ENCODE peak calls at places on chromosome 6, in four cellular contexts. O is ELR, A is NCI-H1048, J is hepatocyte. V is an unnamed sample.

GRCh38 chr6:35449287-35449881 is 2.8 kb upstream of the FANCE start:
- DNase-seq in O (peak), A (peak), J (peak), V (peak)

GRCh38 chr6:25169551-25170335 is 109.4 kb upstream of the CARMIL1 start:
- DNase-seq in O (no peak), A (no peak), J (no peak), V (peak)

GRCh38 chr6:42279144-42279781 is 61.6 kb upstream of the MRPS10 start:
- DNase-seq in O (peak), A (no peak), J (peak), V (peak)

GRCh38 chr6:26554669-26555504 is 16.7 kb downstream of the HMGN4 start:
- DNase-seq in O (peak), A (no peak), J (peak), V (peak)

GRCh38 chr6:99821164-99821563 is 172.9 kb downstream of the MCHR2 start:
- DNase-seq in O (no peak), A (no peak), J (no peak), V (no peak)

GRCh38 chr6:158625881-158626305 is 18.6 kb downstream of the DYNLT1 start:
- DNase-seq in O (no peak), A (no peak), J (no peak), V (no peak)

GRCh38 chr6:11785449-11785951 is 6.9 kb upstream of the ADTRP start:
- DNase-seq in O (no peak), A (no peak), J (no peak), V (no peak)

GRCh38 chr6:39961178-39961577 is 26.9 kb upstream of the MOCS1 start:
- DNase-seq in O (peak), A (no peak), J (no peak), V (peak)

GRCh38 chr6:24796616-24797290 is 2.0 kb downstream of the ARMH2 start:
- DNase-seq in O (no peak), A (no peak), J (no peak), V (no peak)

GRCh38 chr6:44092312-44092884 is 34.9 kb downstream of the MRPL14 start:
- DNase-seq in O (no peak), A (no peak), J (no peak), V (no peak)

GRCh38 chr6:126650931-126651330 is 311.0 kb downstream of the CENPW start:
- DNase-seq in O (no peak), A (no peak), J (no peak), V (peak)

GRCh38 chr6:111925296-111925695 is 52.0 kb upstream of the FYN start:
- DNase-seq in O (peak), A (no peak), J (no peak), V (peak)

GRCh38 chr6:6169141-6169540 is 151.3 kb downstream of the F13A1 start:
- DNase-seq in O (no peak), A (no peak), J (no peak), V (no peak)

V was measured in GM23248.